ENCODE peak calls at places on chromosomes 11 and 22, in nine cellular contexts. One of them, this sample, is unnamed.
A peak's percentile ranks its signal among the peaks of the same experiment; 100 is the strongest.

GRCh38 chr11:2944953-2945756 is 15.9 kb upstream of the PHLDA2 start:
- DNase-seq in PC-9: no peak
- DNase-seq in type B pancreatic cell: no peak
- DNase-seq in activated CD8-positive, alpha-beta memory T cell treated with anti-CD3 and anti-CD28 coated beads, Interleukin-2, amount 10 ng/mL, durations not matched to agents 7 days and 5 days: no peak
- DNase-seq in CD4-positive, alpha-beta T cell: no peak
- DNase-seq in fibroblast of pulmonary artery: peak; percentile 91
- DNase-seq in fibroblast of the conjunctiva: peak; percentile 82
- DNase-seq in hypothalamus: peak; percentile 80
- DNase-seq in hippocampal formation: peak; percentile 95
- DNase-seq in this sample: peak; percentile 92

GRCh38 chr11:84634309-84634708 is 992.8 kb downstream of the DLG2 start:
- DNase-seq in hypothalamus: no peak
- DNase-seq in fibroblast of pulmonary artery: no peak
- DNase-seq in activated CD8-positive, alpha-beta memory T cell treated with anti-CD3 and anti-CD28 coated beads, Interleukin-2, amount 10 ng/mL, durations not matched to agents 7 days and 5 days: no peak
- DNase-seq in CD4-positive, alpha-beta T cell: no peak
- DNase-seq in hippocampal formation: no peak
- DNase-seq in type B pancreatic cell: no peak
- DNase-seq in PC-9: no peak
- DNase-seq in fibroblast of the conjunctiva: no peak
- DNase-seq in this sample: no peak

GRCh38 chr11:17563248-17563647 is 16.2 kb downstream of the OTOG start:
- DNase-seq in fibroblast of the conjunctiva: no peak
- DNase-seq in PC-9: no peak
- DNase-seq in fibroblast of pulmonary artery: no peak
- DNase-seq in hippocampal formation: no peak
- DNase-seq in CD4-positive, alpha-beta T cell: no peak
- DNase-seq in hypothalamus: no peak
- DNase-seq in activated CD8-positive, alpha-beta memory T cell treated with anti-CD3 and anti-CD28 coated beads, Interleukin-2, amount 10 ng/mL, durations not matched to agents 7 days and 5 days: no peak
- DNase-seq in type B pancreatic cell: peak; percentile 53
- DNase-seq in this sample: no peak

GRCh38 chr11:2899080-2899783 is 13.7 kb upstream of the CDKN1C start:
- DNase-seq in activated CD8-positive, alpha-beta memory T cell treated with anti-CD3 and anti-CD28 coated beads, Interleukin-2, amount 10 ng/mL, durations not matched to agents 7 days and 5 days: no peak
- DNase-seq in hippocampal formation: no peak
- DNase-seq in fibroblast of pulmonary artery: no peak
- DNase-seq in fibroblast of the conjunctiva: no peak
- DNase-seq in PC-9: no peak
- DNase-seq in hypothalamus: no peak
- DNase-seq in CD4-positive, alpha-beta T cell: no peak
- DNase-seq in type B pancreatic cell: no peak
- DNase-seq in this sample: no peak

GRCh38 chr11:111162306-111162705 is 83.2 kb upstream of the POU2AF2 start:
- DNase-seq in activated CD8-positive, alpha-beta memory T cell treated with anti-CD3 and anti-CD28 coated beads, Interleukin-2, amount 10 ng/mL, durations not matched to agents 7 days and 5 days: no peak
- DNase-seq in PC-9: no peak
- DNase-seq in CD4-positive, alpha-beta T cell: no peak
- DNase-seq in fibroblast of the conjunctiva: no peak
- DNase-seq in hippocampal formation: no peak
- DNase-seq in type B pancreatic cell: no peak
- DNase-seq in fibroblast of pulmonary artery: peak; percentile 61
- DNase-seq in hypothalamus: no peak
- DNase-seq in this sample: no peak

GRCh38 chr11:62958547-62959071 is 26.2 kb downstream of the SLC22A6 start:
- DNase-seq in activated CD8-positive, alpha-beta memory T cell treated with anti-CD3 and anti-CD28 coated beads, Interleukin-2, amount 10 ng/mL, durations not matched to agents 7 days and 5 days: no peak
- DNase-seq in CD4-positive, alpha-beta T cell: no peak
- DNase-seq in type B pancreatic cell: no peak
- DNase-seq in hypothalamus: no peak
- DNase-seq in hippocampal formation: no peak
- DNase-seq in fibroblast of pulmonary artery: peak; percentile 30
- DNase-seq in PC-9: no peak
- DNase-seq in fibroblast of the conjunctiva: peak; percentile 8
- DNase-seq in this sample: no peak

GRCh38 chr11:123255909-123256308 is 60.9 kb upstream of the CLMP start:
- DNase-seq in hypothalamus: no peak
- DNase-seq in fibroblast of pulmonary artery: peak; percentile 35
- DNase-seq in hippocampal formation: no peak
- DNase-seq in PC-9: no peak
- DNase-seq in CD4-positive, alpha-beta T cell: no peak
- DNase-seq in fibroblast of the conjunctiva: no peak
- DNase-seq in activated CD8-positive, alpha-beta memory T cell treated with anti-CD3 and anti-CD28 coated beads, Interleukin-2, amount 10 ng/mL, durations not matched to agents 7 days and 5 days: no peak
- DNase-seq in type B pancreatic cell: no peak
- DNase-seq in this sample: no peak

GRCh38 chr11:68383976-68384501 is 71.6 kb downstream of the LRP5 start:
- DNase-seq in fibroblast of the conjunctiva: no peak
- DNase-seq in hypothalamus: peak; percentile 62
- DNase-seq in PC-9: peak; percentile 61
- DNase-seq in activated CD8-positive, alpha-beta memory T cell treated with anti-CD3 and anti-CD28 coated beads, Interleukin-2, amount 10 ng/mL, durations not matched to agents 7 days and 5 days: peak; percentile 77
- DNase-seq in hippocampal formation: no peak
- DNase-seq in fibroblast of pulmonary artery: peak; percentile 54
- DNase-seq in CD4-positive, alpha-beta T cell: peak; percentile 43
- DNase-seq in type B pancreatic cell: no peak
- DNase-seq in this sample: peak; percentile 39

GRCh38 chr11:118917488-118918127 is 8.1 kb downstream of the BCL9L start:
- DNase-seq in hippocampal formation: no peak
- DNase-seq in PC-9: peak; percentile 57
- DNase-seq in activated CD8-positive, alpha-beta memory T cell treated with anti-CD3 and anti-CD28 coated beads, Interleukin-2, amount 10 ng/mL, durations not matched to agents 7 days and 5 days: peak; percentile 59
- DNase-seq in type B pancreatic cell: no peak
- DNase-seq in CD4-positive, alpha-beta T cell: no peak
- DNase-seq in hypothalamus: no peak
- DNase-seq in fibroblast of pulmonary artery: peak; percentile 94
- DNase-seq in fibroblast of the conjunctiva: peak; percentile 90
- DNase-seq in this sample: no peak

GRCh38 chr11:62553839-62554361 is 7.3 kb upstream of the AHNAK start:
- DNase-seq in type B pancreatic cell: no peak
- DNase-seq in hippocampal formation: no peak
- DNase-seq in PC-9: peak; percentile 74
- DNase-seq in CD4-positive, alpha-beta T cell: no peak
- DNase-seq in fibroblast of pulmonary artery: peak; percentile 66
- DNase-seq in hypothalamus: no peak
- DNase-seq in activated CD8-positive, alpha-beta memory T cell treated with anti-CD3 and anti-CD28 coated beads, Interleukin-2, amount 10 ng/mL, durations not matched to agents 7 days and 5 days: no peak
- DNase-seq in fibroblast of the conjunctiva: peak; percentile 68
- DNase-seq in this sample: no peak

GRCh38 chr22:35203583-35203982 is 53.7 kb upstream of the HMGXB4 start:
- DNase-seq in hypothalamus: no peak
- DNase-seq in fibroblast of the conjunctiva: no peak
- DNase-seq in type B pancreatic cell: no peak
- DNase-seq in PC-9: no peak
- DNase-seq in fibroblast of pulmonary artery: no peak
- DNase-seq in CD4-positive, alpha-beta T cell: no peak
- DNase-seq in hippocampal formation: no peak
- DNase-seq in activated CD8-positive, alpha-beta memory T cell treated with anti-CD3 and anti-CD28 coated beads, Interleukin-2, amount 10 ng/mL, durations not matched to agents 7 days and 5 days: no peak
- DNase-seq in this sample: no peak

GRCh38 chr11:132943737-132944556 is 588.4 kb downstream of the OPCML start:
- DNase-seq in PC-9: no peak
- DNase-seq in CD4-positive, alpha-beta T cell: no peak
- DNase-seq in fibroblast of the conjunctiva: no peak
- DNase-seq in hippocampal formation: no peak
- DNase-seq in hypothalamus: peak; percentile 28
- DNase-seq in fibroblast of pulmonary artery: no peak
- DNase-seq in activated CD8-positive, alpha-beta memory T cell treated with anti-CD3 and anti-CD28 coated beads, Interleukin-2, amount 10 ng/mL, durations not matched to agents 7 days and 5 days: no peak
- DNase-seq in type B pancreatic cell: no peak
- DNase-seq in this sample: no peak

GRCh38 chr11:103406357-103406756 is 297.1 kb downstream of the DYNC2H1 start:
- DNase-seq in fibroblast of pulmonary artery: no peak
- DNase-seq in PC-9: no peak
- DNase-seq in CD4-positive, alpha-beta T cell: no peak
- DNase-seq in hippocampal formation: no peak
- DNase-seq in fibroblast of the conjunctiva: no peak
- DNase-seq in hypothalamus: no peak
- DNase-seq in type B pancreatic cell: no peak
- DNase-seq in activated CD8-positive, alpha-beta memory T cell treated with anti-CD3 and anti-CD28 coated beads, Interleukin-2, amount 10 ng/mL, durations not matched to agents 7 days and 5 days: no peak
- DNase-seq in this sample: no peak

GRCh38 chr11:96072592-96072991 is 148.7 kb upstream of the MTMR2 start:
- DNase-seq in fibroblast of the conjunctiva: no peak
- DNase-seq in activated CD8-positive, alpha-beta memory T cell treated with anti-CD3 and anti-CD28 coated beads, Interleukin-2, amount 10 ng/mL, durations not matched to agents 7 days and 5 days: no peak
- DNase-seq in type B pancreatic cell: no peak
- DNase-seq in CD4-positive, alpha-beta T cell: no peak
- DNase-seq in PC-9: no peak
- DNase-seq in hypothalamus: no peak
- DNase-seq in hippocampal formation: no peak
- DNase-seq in fibroblast of pulmonary artery: no peak
- DNase-seq in this sample: no peak

GRCh38 chr11:63847363-63847762 is 8.5 kb downstream of the MARK2 start:
- DNase-seq in hippocampal formation: no peak
- DNase-seq in PC-9: peak; percentile 71
- DNase-seq in fibroblast of the conjunctiva: no peak
- DNase-seq in activated CD8-positive, alpha-beta memory T cell treated with anti-CD3 and anti-CD28 coated beads, Interleukin-2, amount 10 ng/mL, durations not matched to agents 7 days and 5 days: no peak
- DNase-seq in CD4-positive, alpha-beta T cell: no peak
- DNase-seq in hypothalamus: no peak
- DNase-seq in fibroblast of pulmonary artery: no peak
- DNase-seq in type B pancreatic cell: no peak
- DNase-seq in this sample: no peak

GRCh38 chr22:21778705-21779363 is 43.2 kb upstream of the YPEL1 start:
- DNase-seq in activated CD8-positive, alpha-beta memory T cell treated with anti-CD3 and anti-CD28 coated beads, Interleukin-2, amount 10 ng/mL, durations not matched to agents 7 days and 5 days: no peak
- DNase-seq in hypothalamus: no peak
- DNase-seq in fibroblast of pulmonary artery: peak; percentile 65
- DNase-seq in type B pancreatic cell: no peak
- DNase-seq in hippocampal formation: no peak
- DNase-seq in CD4-positive, alpha-beta T cell: no peak
- DNase-seq in PC-9: no peak
- DNase-seq in fibroblast of the conjunctiva: no peak
- DNase-seq in this sample: no peak

GRCh38 chr11:33808228-33808828 is 34.0 kb upstream of the FBXO3 start:
- DNase-seq in PC-9: peak; percentile 84
- DNase-seq in CD4-positive, alpha-beta T cell: peak; percentile 87
- DNase-seq in fibroblast of the conjunctiva: peak; percentile 73
- DNase-seq in activated CD8-positive, alpha-beta memory T cell treated with anti-CD3 and anti-CD28 coated beads, Interleukin-2, amount 10 ng/mL, durations not matched to agents 7 days and 5 days: peak; percentile 87
- DNase-seq in hypothalamus: peak; percentile 84
- DNase-seq in type B pancreatic cell: peak; percentile 88
- DNase-seq in fibroblast of pulmonary artery: peak; percentile 87
- DNase-seq in hippocampal formation: peak; percentile 15
- DNase-seq in this sample: peak; percentile 77

GRCh38 chr11:86068138-86068861 is 584 bp downstream of the PICALM start:
- DNase-seq in activated CD8-positive, alpha-beta memory T cell treated with anti-CD3 and anti-CD28 coated beads, Interleukin-2, amount 10 ng/mL, durations not matched to agents 7 days and 5 days: peak; percentile 64
- DNase-seq in PC-9: peak; percentile 23
- DNase-seq in fibroblast of the conjunctiva: no peak
- DNase-seq in fibroblast of pulmonary artery: no peak
- DNase-seq in CD4-positive, alpha-beta T cell: peak; percentile 15
- DNase-seq in hippocampal formation: peak; percentile 49
- DNase-seq in type B pancreatic cell: no peak
- DNase-seq in hypothalamus: no peak
- DNase-seq in this sample: peak; percentile 53

This sample was measured in globus pallidus.